ENCODE peak calls at places on chromosomes 6 and 20, in six cellular contexts. One of them, this sample, is unnamed.

GRCh38 chr20:54668271-54669053 is 193.1 kb downstream of the DOK5 start:
- DNase-seq in B cell: peak
- DNase-seq in ACHN: peak
- DNase-seq in anterior cingulate cortex: no peak
- DNase-seq in posterior cingulate gyrus: no peak
- DNase-seq in AG08395: peak
- DNase-seq in this sample: no peak

GRCh38 chr6:167090171-167090570 is 32.7 kb upstream of the CCR6 start:
- DNase-seq in B cell: peak
- DNase-seq in ACHN: no peak
- DNase-seq in anterior cingulate cortex: no peak
- DNase-seq in posterior cingulate gyrus: no peak
- DNase-seq in AG08395: no peak
- DNase-seq in this sample: no peak

GRCh38 chr6:64299176-64299575 is 663.6 kb downstream of the PHF3 start:
- DNase-seq in B cell: no peak
- DNase-seq in ACHN: no peak
- DNase-seq in anterior cingulate cortex: no peak
- DNase-seq in posterior cingulate gyrus: no peak
- DNase-seq in AG08395: no peak
- DNase-seq in this sample: no peak

GRCh38 chr6:100801036-100801435 is 80.1 kb downstream of the ASCC3 start:
- DNase-seq in B cell: no peak
- DNase-seq in ACHN: no peak
- DNase-seq in anterior cingulate cortex: no peak
- DNase-seq in posterior cingulate gyrus: no peak
- DNase-seq in AG08395: no peak
- DNase-seq in this sample: no peak

GRCh38 chr6:8918196-8918595 is 482.9 kb upstream of the SLC35B3 start:
- DNase-seq in B cell: no peak
- DNase-seq in ACHN: no peak
- DNase-seq in anterior cingulate cortex: no peak
- DNase-seq in posterior cingulate gyrus: no peak
- DNase-seq in AG08395: no peak
- DNase-seq in this sample: no peak

GRCh38 chr6:164926686-164927085 is 382.7 kb downstream of the C6orf118 start:
- DNase-seq in B cell: no peak
- DNase-seq in ACHN: no peak
- DNase-seq in anterior cingulate cortex: no peak
- DNase-seq in posterior cingulate gyrus: no peak
- DNase-seq in AG08395: no peak
- DNase-seq in this sample: no peak

GRCh38 chr6:5302220-5302946 is 41.1 kb downstream of the FARS2 start:
- DNase-seq in B cell: peak
- DNase-seq in ACHN: peak
- DNase-seq in anterior cingulate cortex: no peak
- DNase-seq in posterior cingulate gyrus: no peak
- DNase-seq in AG08395: no peak
- DNase-seq in this sample: no peak

GRCh38 chr6:35876902-35877301 is 44.0 kb downstream of the SRPK1 start:
- DNase-seq in B cell: no peak
- DNase-seq in ACHN: no peak
- DNase-seq in anterior cingulate cortex: no peak
- DNase-seq in posterior cingulate gyrus: no peak
- DNase-seq in AG08395: no peak
- DNase-seq in this sample: no peak

GRCh38 chr20:32207626-32208498 is at the start of the genes PLAGL2 and POFUT1:
- DNase-seq in B cell: peak
- DNase-seq in ACHN: peak
- DNase-seq in anterior cingulate cortex: peak
- DNase-seq in posterior cingulate gyrus: peak
- DNase-seq in AG08395: peak
- DNase-seq in this sample: peak

GRCh38 chr6:170130201-170130621 is 160.7 kb downstream of the DLL1 start:
- DNase-seq in B cell: no peak
- DNase-seq in ACHN: no peak
- DNase-seq in anterior cingulate cortex: no peak
- DNase-seq in posterior cingulate gyrus: no peak
- DNase-seq in AG08395: no peak
- DNase-seq in this sample: no peak

GRCh38 chr20:3803854-3804253 is 7.7 kb downstream of the CDC25B start:
- DNase-seq in B cell: no peak
- DNase-seq in ACHN: no peak
- DNase-seq in anterior cingulate cortex: no peak
- DNase-seq in posterior cingulate gyrus: no peak
- DNase-seq in AG08395: no peak
- DNase-seq in this sample: no peak

GRCh38 chr6:37168809-37169457 is 1.0 kb upstream of the PIM1 start:
- DNase-seq in B cell: peak
- DNase-seq in ACHN: no peak
- DNase-seq in anterior cingulate cortex: peak
- DNase-seq in posterior cingulate gyrus: peak
- DNase-seq in AG08395: peak
- DNase-seq in this sample: no peak

GRCh38 chr6:83868639-83869038 is 9.2 kb downstream of the CYB5R4 start:
- DNase-seq in B cell: no peak
- DNase-seq in ACHN: no peak
- DNase-seq in anterior cingulate cortex: no peak
- DNase-seq in posterior cingulate gyrus: no peak
- DNase-seq in AG08395: peak
- DNase-seq in this sample: no peak

GRCh38 chr6:157761331-157761921 is 61.6 kb upstream of the SNX9 start:
- DNase-seq in B cell: no peak
- DNase-seq in ACHN: peak
- DNase-seq in anterior cingulate cortex: no peak
- DNase-seq in posterior cingulate gyrus: no peak
- DNase-seq in AG08395: peak
- DNase-seq in this sample: no peak

GRCh38 chr6:1347187-1347560 is 35.3 kb downstream of the FOXQ1 start:
- DNase-seq in B cell: no peak
- DNase-seq in ACHN: no peak
- DNase-seq in anterior cingulate cortex: no peak
- DNase-seq in posterior cingulate gyrus: no peak
- DNase-seq in AG08395: no peak
- DNase-seq in this sample: no peak